ENCODE peak calls at places on chromosomes 12 and 14, in five cellular contexts. L, T, E, W and H are unnamed samples.

GRCh38 chr14:36524874-36525745 is 5.1 kb upstream of the NKX2-1 start:
- DNase-seq in L (no peak), T (no peak), E (no peak), W (peak; percentile 78), H (no peak)

GRCh38 chr12:65740506-65740872 is 83.8 kb upstream of the HMGA2 start:
- DNase-seq in L (no peak), T (no peak), E (no peak), W (no peak), H (no peak)

GRCh38 chr12:92929957-92930356 is 862 bp upstream of the EEA1 start:
- DNase-seq in L (no peak), T (no peak), E (no peak), W (peak; percentile 7), H (no peak)

GRCh38 chr12:132584472-132584871 is 25.9 kb downstream of the LRCOL1 start:
- DNase-seq in L (no peak), T (no peak), E (no peak), W (no peak), H (no peak)

GRCh38 chr14:60206837-60207533 is 41.8 kb upstream of the DHRS7 start:
- DNase-seq in L (no peak), T (no peak), E (no peak), W (no peak), H (no peak)

GRCh38 chr14:61593330-61593729 is 102.0 kb upstream of the HIF1A start:
- DNase-seq in L (no peak), T (no peak), E (no peak), W (no peak), H (no peak)

GRCh38 chr12:108380382-108380781 is 41.3 kb upstream of the CMKLR1 start:
- DNase-seq in L (no peak), T (no peak), E (no peak), W (no peak), H (no peak)

GRCh38 chr12:113422030-113422900 is at the start of gene SDSL:
- DNase-seq in L (peak; percentile 51), T (peak; percentile 80), E (peak; percentile 73), W (peak; percentile 90), H (peak; percentile 94)

GRCh38 chr14:101502761-101503392 is 58.4 kb upstream of the DIO3 start:
- DNase-seq in L (no peak), T (no peak), E (peak; percentile 19), W (no peak), H (no peak)

GRCh38 chr14:99633913-99634312 is 11.0 kb upstream of the HHIPL1 start:
- DNase-seq in L (no peak), T (no peak), E (no peak), W (no peak), H (no peak)

GRCh38 chr12:18066666-18067065 is 23.3 kb downstream of the RERGL start:
- DNase-seq in L (no peak), T (no peak), E (no peak), W (no peak), H (no peak)

GRCh38 chr14:60777856-60778578 is 43.5 kb downstream of the MNAT1 start:
- DNase-seq in L (no peak), T (peak; percentile 94), E (no peak), W (peak; percentile 6), H (no peak)

GRCh38 chr12:6333029-6333428 is 8.8 kb downstream of the TNFRSF1A start:
- DNase-seq in L (no peak), T (no peak), E (no peak), W (no peak), H (no peak)

GRCh38 chr12:64522316-64522715 is 70.4 kb downstream of the TBK1 start:
- DNase-seq in L (no peak), T (peak; percentile 60), E (no peak), W (no peak), H (no peak)

GRCh38 chr12:3759878-3760277 is 7.0 kb upstream of the CRACR2A start:
- DNase-seq in L (no peak), T (no peak), E (no peak), W (no peak), H (no peak)

GRCh38 chr14:93824518-93825234 is 36.4 kb upstream of the PRIMA1 start:
- DNase-seq in L (no peak), T (no peak), E (no peak), W (no peak), H (no peak)

GRCh38 chr12:50025187-50026059 is at the start of gene RACGAP1:
- DNase-seq in L (peak; percentile 85), T (peak; percentile 98), E (peak; percentile 96), W (peak; percentile 99), H (peak; percentile 90)

GRCh38 chr14:46686652-46687051 is 35.1 kb upstream of the RPL10L start:
- DNase-seq in L (no peak), T (no peak), E (no peak), W (no peak), H (no peak)

GRCh38 chr14:38442208-38442607 is 186.3 kb upstream of the CLEC14A start:
- DNase-seq in L (no peak), T (no peak), E (no peak), W (no peak), H (no peak)

GRCh38 chr14:93977790-93978581 is 1.6 kb upstream of the ASB2 start:
- DNase-seq in L (no peak), T (no peak), E (no peak), W (no peak), H (no peak)

GRCh38 chr14:33564774-33565630 is 385.9 kb downstream of the EGLN3 start:
- DNase-seq in L (peak; percentile 12), T (peak; percentile 10), E (no peak), W (no peak), H (peak; percentile 23)

GRCh38 chr12:117695956-117696355 is 272.8 kb downstream of the KSR2 start:
- DNase-seq in L (no peak), T (no peak), E (no peak), W (no peak), H (no peak)

GRCh38 chr12:103632554-103633216 is 45.6 kb downstream of the STAB2 start:
- DNase-seq in L (peak; percentile 68), T (peak; percentile 33), E (peak; percentile 78), W (peak; percentile 62), H (peak; percentile 79)

GRCh38 chr14:36294543-36294942 is 25.9 kb downstream of the MBIP start:
- DNase-seq in L (no peak), T (no peak), E (no peak), W (no peak), H (no peak)

GRCh38 chr14:53384536-53384935 is 231.4 kb upstream of the DDHD1 start:
- DNase-seq in L (no peak), T (no peak), E (no peak), W (no peak), H (no peak)

GRCh38 chr12:67151891-67152290 is 117.3 kb upstream of the CAND1 start:
- DNase-seq in L (no peak), T (no peak), E (no peak), W (no peak), H (no peak)

GRCh38 chr12:124687695-124688301 is 120.4 kb upstream of the NCOR2 start:
- DNase-seq in L (no peak), T (no peak), E (no peak), W (no peak), H (no peak)

DNA sequence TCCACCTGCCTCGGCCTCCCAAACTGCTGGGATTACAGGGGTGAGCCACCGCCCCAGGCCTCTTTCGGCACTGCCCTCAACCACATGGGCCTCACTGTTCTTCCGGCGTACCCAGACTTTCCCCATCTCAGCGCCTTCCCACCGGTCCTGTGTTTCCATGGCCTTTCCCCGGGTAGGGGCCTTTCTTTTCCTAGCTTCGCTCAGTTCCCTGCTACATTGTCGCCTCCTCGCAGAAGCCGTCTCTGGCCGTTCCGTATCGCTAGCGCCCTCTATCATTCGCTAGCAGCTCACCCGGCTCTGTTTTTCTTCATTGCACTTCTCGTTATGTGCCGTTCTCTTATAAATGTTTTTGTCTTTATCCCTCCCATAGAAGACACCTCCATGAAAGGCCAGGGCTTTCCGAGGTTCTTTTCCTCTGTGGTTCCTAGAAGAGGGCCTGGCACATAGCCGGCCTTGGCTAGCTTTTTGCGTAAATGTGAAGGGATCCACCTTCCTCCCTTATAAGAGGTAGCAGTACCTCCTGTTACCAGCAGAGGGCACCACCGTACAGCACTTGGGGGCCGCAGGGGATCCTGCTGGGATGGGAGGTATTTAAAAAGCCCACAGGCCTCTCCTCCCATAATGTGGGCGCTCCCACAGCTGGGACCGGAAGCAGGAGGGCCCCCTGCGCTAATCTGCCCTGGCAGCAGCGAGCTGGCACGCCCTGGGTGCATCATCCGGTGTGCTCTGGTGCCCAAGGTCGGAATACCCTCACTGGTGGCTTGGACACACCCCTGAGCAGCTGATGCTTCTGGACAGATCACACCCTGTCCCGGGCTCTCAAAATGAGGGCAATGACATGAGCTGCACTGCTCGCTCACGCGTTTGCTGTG is 18.8 kb downstream of the TAMALIN start:
- DNase-seq in L (peak; percentile 65), T (peak; percentile 77), E (peak; percentile 90), W (peak; percentile 91), H (peak; percentile 91)
- TF ChIP-seq POLR2A in L (no peak), T (peak; percentile 43), E (no peak), W (no peak), H (no peak)

GRCh38 chr12:111598637-111599458 is at the start of gene ATXN2:
- DNase-seq in L (peak; percentile 66), T (no peak), E (peak; percentile 55), W (no peak), H (peak; percentile 58)
- TF ChIP-seq POLR2A in L (no peak), T (no peak), E (no peak), W (no peak), H (peak; percentile 47)

GRCh38 chr12:51238037-51238509 is 553 bp upstream of the DAZAP2 start:
- DNase-seq in L (no peak), T (no peak), E (peak; percentile 50), W (no peak), H (no peak)

GRCh38 chr12:51242150-51242549 is 3.5 kb downstream of the DAZAP2 start:
- DNase-seq in L (no peak), T (no peak), E (no peak), W (no peak), H (no peak)

GRCh38 chr12:51240971-51241370 is 2.3 kb downstream of the DAZAP2 start:
- DNase-seq in L (no peak), T (peak; percentile 83), E (no peak), W (no peak), H (no peak)

GRCh38 chr12:51242896-51243295 is 4.3 kb downstream of the DAZAP2 start:
- DNase-seq in L (no peak), T (no peak), E (no peak), W (no peak), H (no peak)

DNA sequence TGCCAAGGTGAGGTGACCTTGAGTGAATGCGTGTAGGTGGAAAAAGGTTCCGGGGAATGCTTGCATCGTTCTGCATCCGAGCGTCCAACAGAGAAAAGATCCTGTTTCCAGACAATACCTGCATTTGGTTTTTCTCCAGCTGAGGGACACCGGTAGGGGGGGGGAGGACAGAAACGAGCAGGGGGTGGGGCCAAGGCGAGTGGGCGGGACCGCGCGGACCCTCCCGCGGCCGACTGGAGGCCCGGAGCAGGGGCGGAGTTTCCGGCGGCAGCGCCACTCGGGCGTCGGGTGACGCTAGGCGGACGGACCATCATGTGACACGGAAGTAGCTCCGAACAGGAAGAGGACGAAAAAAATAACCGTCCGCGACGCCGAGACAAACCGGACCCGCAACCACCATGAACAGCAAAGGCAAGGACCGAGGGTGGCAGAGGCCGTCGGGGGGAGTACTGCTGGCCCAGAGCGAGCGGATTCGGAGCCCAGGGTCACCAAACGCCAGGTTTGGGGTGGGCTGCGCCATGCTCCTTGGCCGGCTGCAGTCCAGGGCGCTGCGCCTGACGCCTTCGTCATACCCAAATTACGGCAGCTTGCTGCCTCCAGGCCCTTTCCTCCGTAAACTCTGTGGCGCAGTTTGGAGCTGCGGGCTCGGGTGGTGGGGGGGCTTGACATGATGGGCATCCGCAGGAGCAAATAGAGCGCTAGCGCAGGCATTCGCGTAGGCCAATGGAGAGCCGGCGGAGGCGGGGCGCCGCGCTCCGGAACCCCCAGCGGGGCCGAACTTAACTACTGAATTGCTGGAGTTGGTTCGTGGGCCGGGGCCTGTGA is at the start of gene DAZAP2:
- DNase-seq in L (peak; percentile 93), T (peak; percentile 94), E (peak; percentile 98), W (peak; percentile 98), H (peak; percentile 94)
- TF ChIP-seq POLR2A in L (peak; percentile 97), T (peak; percentile 95), E (peak; percentile 87), W (peak; percentile 75), H (peak; percentile 42)

GRCh38 chr14:31026395-31027096 is 367 bp upstream of the STRN3 start:
- DNase-seq in L (peak; percentile 81), T (peak; percentile 97), E (peak; percentile 97), W (peak; percentile 97), H (peak; percentile 72)
- TF ChIP-seq POLR2A in L (peak; percentile 72), T (peak; percentile 67), E (peak; percentile 21), W (no peak), H (peak; percentile 50)